ENCODE peak calls at places on chromosomes 1 and 21, in nine cellular contexts. V is fibroblast of mammary gland, X is HFF-Myc, Z is body of pancreas, P is SK-N-SH, N is mucosa of descending colon, D is activated B cell treated with CpG ODN at 0.5 μM for 24 hours, C is suprapubic skin, E is fibroblast of lung. J is an unnamed sample.

GRCh38 chr1:223702735-223703667 is 9.3 kb upstream of the CAPN2 start:
- DNase-seq in V (peak), X (no peak), Z (no peak), P (no peak), N (no peak), D (no peak), C (no peak), E (peak), J (no peak)

GRCh38 chr1:5962265-5963105 is 29.7 kb downstream of the NPHP4 start:
- DNase-seq in V (no peak), X (no peak), Z (no peak), P (no peak), N (no peak), D (no peak), C (no peak), E (no peak), J (no peak)

GRCh38 chr1:218658294-218658693 is 313.2 kb downstream of the TGFB2 start:
- DNase-seq in V (no peak), X (no peak), Z (no peak), P (no peak), N (no peak), D (no peak), C (no peak), E (no peak), J (no peak)

GRCh38 chr1:202152399-202152798 is 7.9 kb upstream of the ARL8A start:
- DNase-seq in V (no peak), X (no peak), Z (no peak), P (no peak), N (no peak), D (no peak), C (no peak), E (no peak), J (no peak)

GRCh38 chr21:38990424-38990794 is 184.7 kb downstream of the ETS2 start:
- DNase-seq in V (no peak), X (no peak), Z (no peak), P (peak), N (peak), D (no peak), C (no peak), E (no peak), J (no peak)

GRCh38 chr1:163596541-163597258 is 274.9 kb downstream of the NUF2 start:
- DNase-seq in V (no peak), X (no peak), Z (no peak), P (no peak), N (no peak), D (no peak), C (no peak), E (no peak), J (peak)

GRCh38 chr1:24386241-24386640 is 27.3 kb downstream of the STPG1 start:
- DNase-seq in V (no peak), X (no peak), Z (no peak), P (no peak), N (no peak), D (no peak), C (peak), E (no peak), J (peak)

GRCh38 chr1:115098979-115099692 is 9.8 kb upstream of the TSPAN2 start:
- DNase-seq in V (peak), X (no peak), Z (peak), P (no peak), N (peak), D (peak), C (no peak), E (peak), J (no peak)

GRCh38 chr1:180672505-180672904 is 40.7 kb downstream of the XPR1 start:
- DNase-seq in V (no peak), X (no peak), Z (no peak), P (no peak), N (no peak), D (no peak), C (no peak), E (no peak), J (no peak)

GRCh38 chr1:201025571-201026002 is 2.1 kb upstream of the KIF21B start:
- DNase-seq in V (peak), X (no peak), Z (no peak), P (no peak), N (no peak), D (no peak), C (no peak), E (peak), J (no peak)

GRCh38 chr1:24507423-24507804 is 4.8 kb downstream of the RCAN3 start:
- DNase-seq in V (no peak), X (no peak), Z (peak), P (no peak), N (no peak), D (no peak), C (no peak), E (no peak), J (no peak)

GRCh38 chr1:68795956-68796355 is 299.1 kb upstream of the DEPDC1 start:
- DNase-seq in V (no peak), X (no peak), Z (no peak), P (no peak), N (no peak), D (no peak), C (no peak), E (no peak), J (no peak)

GRCh38 chr1:9038338-9038650 is 12.1 kb upstream of the SLC2A7 start:
- DNase-seq in V (no peak), X (no peak), Z (no peak), P (no peak), N (no peak), D (no peak), C (no peak), E (no peak), J (no peak)

GRCh38 chr1:97820470-97821188 is 100.2 kb downstream of the DPYD start:
- DNase-seq in V (peak), X (peak), Z (no peak), P (no peak), N (peak), D (no peak), C (no peak), E (peak), J (peak)

GRCh38 chr1:116997666-116998065 is 3.9 kb upstream of the CD101 start:
- DNase-seq in V (peak), X (no peak), Z (no peak), P (no peak), N (no peak), D (no peak), C (no peak), E (no peak), J (no peak)

GRCh38 chr1:52022133-52022532 is 11.5 kb downstream of the KTI12 start:
- DNase-seq in V (no peak), X (no peak), Z (no peak), P (no peak), N (no peak), D (no peak), C (no peak), E (no peak), J (no peak)

GRCh38 chr1:112575154-112575804 is 43.7 kb downstream of the ST7L start:
- DNase-seq in V (peak), X (peak), Z (no peak), P (no peak), N (no peak), D (no peak), C (no peak), E (peak), J (peak)

GRCh38 chr1:169894424-169895145 is 889 bp upstream of the SCYL3 start:
- DNase-seq in V (no peak), X (no peak), Z (no peak), P (no peak), N (peak), D (no peak), C (no peak), E (no peak), J (no peak)

GRCh38 chr1:192814805-192815204 is 6.0 kb downstream of the RGS2 start:
- DNase-seq in V (no peak), X (no peak), Z (no peak), P (no peak), N (no peak), D (no peak), C (no peak), E (no peak), J (no peak)

GRCh38 chr1:14929547-14930223 is 223.9 kb upstream of the TMEM51 start:
- DNase-seq in V (peak), X (peak), Z (peak), P (no peak), N (peak), D (no peak), C (no peak), E (peak), J (peak)

GRCh38 chr1:35810096-35810860 is 2.5 kb downstream of the AGO4 start:
- DNase-seq in V (peak), X (no peak), Z (no peak), P (no peak), N (no peak), D (no peak), C (no peak), E (peak), J (no peak)

GRCh38 chr1:117627562-117628165 is 21.8 kb downstream of the TENT5C start:
- DNase-seq in V (no peak), X (no peak), Z (no peak), P (no peak), N (no peak), D (no peak), C (no peak), E (no peak), J (no peak)

GRCh38 chr21:17793675-17794123 is 25.5 kb downstream of the C21orf91 start:
- DNase-seq in V (peak), X (no peak), Z (no peak), P (peak), N (no peak), D (no peak), C (no peak), E (peak), J (peak)

GRCh38 chr1:151158311-151158710 is 1.9 kb downstream of the TNFAIP8L2 start:
- DNase-seq in V (no peak), X (no peak), Z (no peak), P (no peak), N (no peak), D (no peak), C (no peak), E (no peak), J (no peak)

GRCh38 chr1:13536612-13537011 is 22.8 kb upstream of the LRRC38 start:
- DNase-seq in V (no peak), X (no peak), Z (no peak), P (no peak), N (no peak), D (no peak), C (no peak), E (no peak), J (no peak)

GRCh38 chr1:39205781-39206464 is 1.4 kb downstream of the MACF1 start:
- DNase-seq in V (no peak), X (no peak), Z (no peak), P (no peak), N (no peak), D (no peak), C (no peak), E (no peak), J (no peak)

GRCh38 chr21:26194326-26194725 is 23.8 kb upstream of the APP start:
- DNase-seq in V (no peak), X (no peak), Z (no peak), P (no peak), N (no peak), D (no peak), C (no peak), E (no peak), J (no peak)

GRCh38 chr1:55522353-55522903 is 307.3 kb upstream of the USP24 start:
- DNase-seq in V (no peak), X (no peak), Z (no peak), P (no peak), N (no peak), D (no peak), C (no peak), E (no peak), J (no peak)

GRCh38 chr1:76868154-76868882 is 1.0 kb downstream of the ST6GALNAC5 start:
- DNase-seq in V (peak), X (no peak), Z (peak), P (peak), N (no peak), D (no peak), C (no peak), E (peak), J (peak)

GRCh38 chr1:78677788-78678187 is 28.2 kb downstream of the IFI44 start:
- DNase-seq in V (no peak), X (no peak), Z (no peak), P (no peak), N (no peak), D (no peak), C (no peak), E (no peak), J (no peak)

GRCh38 chr21:14916676-14917141 is 148.1 kb downstream of the NRIP1 start:
- DNase-seq in V (peak), X (no peak), Z (no peak), P (no peak), N (peak), D (no peak), C (no peak), E (peak), J (no peak)

GRCh38 chr1:104648269-104648691 is 898.6 kb downstream of the AMY1C start:
- DNase-seq in V (no peak), X (no peak), Z (no peak), P (peak), N (no peak), D (no peak), C (no peak), E (no peak), J (peak)
- TF ChIP-seq CTCF in V (peak), X (no peak), Z (peak), P (peak), N (no peak), D (peak), C (no peak), E (no peak), J (peak)

DNA sequence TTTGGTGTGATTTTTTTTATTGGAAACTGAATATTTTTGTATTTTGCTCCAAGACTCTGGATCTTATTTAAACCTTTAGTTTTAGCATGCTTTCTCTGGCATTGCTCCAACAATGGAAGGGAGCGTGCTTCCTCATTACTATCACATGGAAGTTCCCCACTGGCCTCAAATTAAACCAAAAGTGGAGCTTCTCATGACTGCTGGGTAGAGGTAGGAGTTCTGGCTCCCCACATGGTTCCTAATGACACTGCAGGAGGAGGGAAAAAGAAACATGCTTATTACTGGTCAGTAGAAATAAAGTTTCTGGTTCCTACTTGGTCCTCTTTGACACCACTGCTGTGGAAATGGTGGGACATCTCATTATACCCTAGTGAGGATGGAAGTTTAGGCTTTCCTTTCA is 310.5 kb downstream of the PTGER3 start:
- DNase-seq in V (no peak), X (no peak), Z (no peak), P (no peak), N (no peak), D (no peak), C (no peak), E (no peak), J (peak)
- TF ChIP-seq CTCF in V (no peak), X (no peak), Z (no peak), P (no peak), N (no peak), D (no peak), C (no peak), E (no peak), J (peak)

GRCh38 chr1:162357681-162358266 is 18.9 kb downstream of the SPATA46 start:
- DNase-seq in V (peak), X (peak), Z (no peak), P (peak), N (peak), D (no peak), C (no peak), E (peak), J (peak)
- TF ChIP-seq CTCF in V (peak), X (peak), Z (peak), P (peak), N (peak), D (no peak), C (peak), E (peak), J (peak)

GRCh38 chr1:7448986-7449385 is 322.1 kb upstream of the VAMP3 start:
- DNase-seq in V (no peak), X (no peak), Z (no peak), P (no peak), N (no peak), D (no peak), C (no peak), E (no peak), J (no peak)

GRCh38 chr1:7447093-7447492 is 324.0 kb upstream of the VAMP3 start:
- DNase-seq in V (no peak), X (no peak), Z (peak), P (no peak), N (no peak), D (no peak), C (no peak), E (no peak), J (no peak)

GRCh38 chr1:7447736-7448135 is 323.4 kb upstream of the VAMP3 start:
- DNase-seq in V (no peak), X (no peak), Z (peak), P (no peak), N (no peak), D (no peak), C (no peak), E (no peak), J (no peak)

GRCh38 chr1:7450772-7451171 is 320.3 kb upstream of the VAMP3 start:
- DNase-seq in V (no peak), X (no peak), Z (no peak), P (no peak), N (no peak), D (no peak), C (no peak), E (no peak), J (no peak)

DNA sequence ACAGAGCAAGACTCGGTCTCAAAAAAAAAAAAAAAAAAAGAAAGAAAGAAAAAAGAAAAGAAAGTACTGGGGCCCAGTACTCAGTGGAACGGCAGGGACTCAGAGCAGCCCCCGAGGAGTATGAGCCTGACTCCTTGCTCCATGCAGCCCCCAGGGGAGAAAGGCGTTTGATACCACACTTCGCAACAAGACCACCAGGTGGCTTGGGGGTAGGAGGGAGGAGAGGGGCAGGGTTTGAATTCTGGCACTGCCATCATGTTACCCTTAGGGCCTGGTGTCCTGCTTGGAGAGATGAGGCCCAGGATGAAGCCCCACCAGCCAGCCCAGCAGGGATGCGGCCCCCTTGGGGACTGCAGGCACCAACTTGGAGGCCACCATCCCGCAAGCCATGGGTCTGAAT is 321.3 kb upstream of the VAMP3 start:
- DNase-seq in V (no peak), X (no peak), Z (no peak), P (no peak), N (no peak), D (no peak), C (no peak), E (no peak), J (no peak)
- TF ChIP-seq CTCF in V (no peak), X (no peak), Z (no peak), P (no peak), N (no peak), D (no peak), C (no peak), E (no peak), J (no peak)

DNA sequence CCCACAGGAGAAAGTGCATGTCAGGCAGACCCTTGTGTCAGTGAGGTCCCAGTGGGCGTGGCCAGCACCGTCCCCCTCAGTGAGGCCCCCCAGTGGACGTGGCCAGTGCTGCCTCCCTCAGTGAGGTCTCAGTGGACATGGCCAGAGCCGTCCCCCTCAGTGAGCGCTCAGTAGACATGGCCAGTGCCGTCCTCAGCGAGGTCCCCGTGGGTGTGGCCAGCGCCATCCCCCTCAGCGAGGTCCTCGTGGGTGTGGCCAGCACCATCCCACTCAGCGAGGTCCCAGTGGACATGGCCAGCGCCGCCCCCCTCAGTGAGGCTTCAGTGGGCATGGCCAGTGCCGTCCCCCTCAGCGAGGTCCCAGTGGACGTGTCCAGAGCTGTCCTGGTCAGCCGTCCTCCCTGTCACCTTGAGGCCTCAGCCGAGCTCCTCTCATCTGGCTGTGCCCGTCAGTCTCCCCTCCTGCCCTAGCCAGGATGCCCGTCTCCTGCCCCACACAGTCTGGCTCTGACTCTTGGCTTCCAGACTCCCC is 35.5 kb downstream of the PDE9A start:
- DNase-seq in V (no peak), X (no peak), Z (no peak), P (peak), N (no peak), D (no peak), C (no peak), E (no peak), J (no peak)
- TF ChIP-seq CTCF in V (no peak), X (no peak), Z (no peak), P (no peak), N (no peak), D (no peak), C (no peak), E (no peak), J (peak)

DNA sequence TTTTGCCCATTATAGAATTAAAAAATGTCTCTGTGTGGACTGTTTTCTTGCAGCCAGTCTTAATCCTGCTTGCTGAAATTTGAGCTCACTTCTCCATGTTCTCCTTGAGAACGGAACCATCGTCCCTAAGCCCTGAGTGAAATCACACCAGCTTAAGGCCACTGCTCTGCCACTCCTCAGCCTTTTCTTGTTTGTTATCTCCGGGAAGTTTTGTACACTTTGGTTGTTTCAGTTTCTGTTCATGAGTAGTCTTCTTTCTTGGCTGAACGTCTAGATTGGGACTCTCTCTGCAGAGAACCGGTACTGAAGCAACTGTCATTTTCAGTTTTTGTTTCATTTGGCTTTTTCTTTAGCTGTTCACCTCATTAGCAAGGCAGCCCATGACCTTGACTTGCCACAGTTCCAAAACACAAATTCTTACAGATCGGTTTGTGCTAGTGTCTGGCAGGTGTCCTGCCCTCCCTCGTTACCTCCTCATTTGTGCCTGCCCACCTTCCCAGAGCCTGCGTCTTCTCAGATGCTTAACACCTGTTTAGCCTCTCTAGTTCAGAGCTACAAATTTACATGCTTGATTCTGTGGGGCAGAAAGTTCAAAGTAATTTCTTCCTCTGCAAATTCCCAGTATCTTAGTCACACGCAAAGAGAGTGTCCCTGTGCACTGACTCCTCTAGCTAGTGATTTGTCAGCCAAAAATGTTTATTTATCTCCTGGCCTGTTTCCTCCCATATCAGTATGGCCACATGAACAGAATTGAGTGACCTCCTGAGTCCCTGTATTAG is 12.4 kb downstream of the PSEN2 start:
- DNase-seq in V (peak), X (no peak), Z (no peak), P (no peak), N (peak), D (no peak), C (no peak), E (peak), J (no peak)
- TF ChIP-seq CTCF in V (no peak), X (no peak), Z (no peak), P (no peak), N (no peak), D (no peak), C (no peak), E (no peak), J (no peak)